ENCODE peak calls at places on chromosomes 1 and 21, in six cellular contexts. H, S, N, C, O and W are unnamed samples. For H3K4me1, the result is how much of the 10 kb centered on the place peaks cover.

GRCh38 chr1:25562101-25562927 is 18.9 kb downstream of the LDLRAP1 start:
- DNase-seq in H (no peak), S (no peak), N (no peak), C (no peak), O (peak), W (no peak)

GRCh38 chr1:179021873-179022272 is 3.8 kb upstream of the FAM20B start:
- DNase-seq in H (peak), S (no peak), N (no peak), C (no peak), O (no peak), W (no peak)

GRCh38 chr21:29465528-29465927 is 166.8 kb downstream of the BACH1 start:
- DNase-seq in H (peak), S (no peak), N (no peak), C (no peak), O (no peak), W (no peak)

GRCh38 chr1:211616231-211617031 is 37.5 kb upstream of the SLC30A1 start:
- DNase-seq in H (no peak), S (no peak), N (no peak), C (no peak), O (no peak), W (no peak)

GRCh38 chr1:167344112-167344511 is 123.4 kb downstream of the POU2F1 start:
- DNase-seq in H (no peak), S (no peak), N (no peak), C (no peak), O (no peak), W (no peak)

GRCh38 chr21:45562965-45563364 is 20.7 kb upstream of the SLC19A1 start:
- DNase-seq in H (no peak), S (no peak), N (no peak), C (no peak), O (no peak), W (no peak)

GRCh38 chr1:111399792-111400610 is 27.5 kb downstream of the OVGP1 start:
- DNase-seq in H (peak), S (peak), N (peak), C (peak), O (peak), W (peak)

GRCh38 chr1:179779645-179780272 is 36.7 kb downstream of the FAM163A start:
- DNase-seq in H (no peak), S (no peak), N (no peak), C (no peak), O (no peak), W (peak)

GRCh38 chr21:16536661-16537359 is 807.0 kb downstream of the USP25 start:
- DNase-seq in H (no peak), S (no peak), N (no peak), C (no peak), O (no peak), W (peak)

GRCh38 chr21:40717008-40717407 is 129.9 kb downstream of the DSCAM start:
- DNase-seq in H (no peak), S (no peak), N (peak), C (no peak), O (no peak), W (no peak)

GRCh38 chr1:6485937-6486250 is 5.6 kb downstream of the PLEKHG5 start:
- DNase-seq in H (no peak), S (no peak), N (peak), C (no peak), O (no peak), W (no peak)

GRCh38 chr1:110600716-110601115 is 5.4 kb downstream of the KCNA2 start:
- DNase-seq in H (no peak), S (no peak), N (no peak), C (no peak), O (no peak), W (no peak)

GRCh38 chr1:233240839-233241682 is 54.5 kb downstream of the PCNX2 start:
- DNase-seq in H (peak), S (peak), N (peak), C (peak), O (no peak), W (peak)

GRCh38 chr1:24513691-24514090 is 11.1 kb downstream of the RCAN3 start:
- DNase-seq in H (no peak), S (no peak), N (no peak), C (no peak), O (no peak), W (no peak)

GRCh38 chr1:52400131-52400530 is 4.1 kb downstream of the ORC1 start:
- DNase-seq in H (no peak), S (no peak), N (no peak), C (no peak), O (no peak), W (peak)

GRCh38 chr21:35027558-35028450 is 21.3 kb downstream of the RUNX1 start:
- DNase-seq in H (no peak), S (no peak), N (no peak), C (peak), O (peak), W (no peak)

GRCh38 chr1:9101510-9102146 is 27.3 kb downstream of the GPR157 start:
- DNase-seq in H (peak), S (peak), N (peak), C (peak), O (peak), W (peak)

GRCh38 chr21:35861656-35862055 is 198.7 kb downstream of the SETD4 start:
- DNase-seq in H (no peak), S (no peak), N (peak), C (no peak), O (no peak), W (peak)

GRCh38 chr1:4796999-4797375 is 142.6 kb downstream of the AJAP1 start:
- DNase-seq in H (no peak), S (no peak), N (no peak), C (no peak), O (peak), W (no peak)

GRCh38 chr1:173202430-173203145 is 4.5 kb downstream of the TNFSF4 start:
- DNase-seq in H (peak), S (peak), N (peak), C (peak), O (peak), W (peak)

GRCh38 chr1:116764906-116765862 is 11.0 kb downstream of the CD2 start:
- DNase-seq in H (no peak), S (no peak), N (no peak), C (no peak), O (no peak), W (no peak)

GRCh38 chr1:154972517-154973343 is 1.8 kb upstream of the CKS1B start:
- DNase-seq in H (no peak), S (peak), N (peak), C (peak), O (no peak), W (peak)
- H3K4me1 ChIP-seq in H (half or more), S (under half), N (under half), C (under half), O (under half), W (half or more)

GRCh38 chr1:201048521-201048920 is 25.0 kb upstream of the KIF21B start:
- DNase-seq in H (no peak), S (no peak), N (no peak), C (no peak), O (no peak), W (no peak)
- TF ChIP-seq EZH2phosphoT487 in H (no peak), S (no peak), N (no peak), C (no peak), O (no peak), W (no peak)

DNA sequence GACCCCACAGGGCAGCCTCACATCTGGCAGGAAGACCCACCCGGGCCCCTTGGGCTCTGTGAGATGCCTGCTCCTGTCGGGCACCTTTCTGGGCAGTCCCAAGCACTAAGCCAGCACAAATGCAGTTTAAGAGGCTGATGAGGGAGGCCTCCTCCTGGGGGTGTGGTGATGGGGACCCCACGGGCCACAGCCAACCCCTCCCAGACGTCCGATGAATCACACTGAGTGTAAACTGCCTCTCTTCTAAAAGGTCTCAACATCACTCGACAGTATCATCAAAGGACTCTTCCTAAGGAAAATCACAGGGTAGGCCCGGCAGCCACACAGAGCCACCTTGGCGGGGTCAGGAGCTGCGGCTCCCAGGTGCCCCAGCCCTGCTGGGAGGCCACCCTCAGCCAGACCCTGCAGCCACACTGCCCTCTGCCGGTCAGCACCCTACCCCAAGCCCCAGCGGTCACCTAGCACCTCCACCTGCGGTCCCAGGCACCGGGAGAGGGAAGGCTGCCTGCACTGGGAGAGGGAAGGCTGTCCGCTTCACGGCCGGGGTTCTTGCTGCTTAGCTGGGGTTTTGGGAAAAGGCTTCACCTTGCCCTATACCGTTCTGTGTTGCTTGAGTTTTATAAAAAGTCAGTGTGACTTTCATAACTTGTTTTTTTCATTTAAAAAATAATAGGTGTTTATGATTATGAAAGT is 3.8 kb upstream of the PRKCZ start:
- DNase-seq in H (peak), S (peak), N (peak), C (peak), O (peak), W (peak)
- TF ChIP-seq CTCF in H (peak), S (peak), N (peak), C (peak), O (peak), W (peak)

GRCh38 chr1:201703646-201704438 is 125.1 kb upstream of the IPO9 start:
- DNase-seq in H (peak), S (peak), N (peak), C (peak), O (peak), W (peak)
- H3K4me1 ChIP-seq in H (under half), S (under half), N (under half), C (under half), O (under half), W (under half)

DNA sequence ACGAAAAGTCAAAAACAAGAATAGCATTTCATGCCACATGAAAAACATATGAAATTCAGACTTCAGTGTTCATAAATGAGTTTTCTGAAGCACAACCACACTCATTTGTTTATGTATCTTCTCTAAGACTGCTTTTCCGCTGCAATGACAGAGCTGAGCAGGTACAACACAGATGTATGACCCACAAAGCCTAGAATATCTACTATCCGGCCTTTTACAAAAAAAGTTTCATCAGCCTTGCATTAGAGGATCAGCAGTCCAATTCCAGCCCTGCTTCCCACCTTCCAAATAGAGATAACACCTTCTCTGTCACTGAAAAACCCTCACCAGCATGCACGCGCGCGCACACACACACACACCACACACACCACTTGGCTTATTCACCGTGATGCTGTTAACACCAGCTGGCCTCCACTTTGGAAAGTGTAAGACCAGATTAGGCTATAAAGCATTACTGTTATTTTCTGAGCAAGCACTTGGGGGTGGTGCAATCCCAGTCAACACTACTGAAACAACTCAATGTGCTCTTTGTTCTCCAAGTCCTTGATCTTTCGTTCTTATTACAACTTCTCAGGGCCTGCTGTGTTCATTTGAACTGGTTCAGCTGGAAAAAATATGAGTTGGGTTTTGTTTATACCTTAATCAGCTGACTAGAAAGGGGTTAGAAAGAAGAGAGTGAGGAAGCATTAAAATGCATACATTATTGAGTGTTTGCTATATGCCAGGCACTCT is 90.0 kb downstream of the GLUL start:
- DNase-seq in H (no peak), S (peak), N (peak), C (peak), O (no peak), W (no peak)
- TF ChIP-seq EZH2phosphoT487 in H (no peak), S (no peak), N (no peak), C (no peak), O (no peak), W (no peak)

DNA sequence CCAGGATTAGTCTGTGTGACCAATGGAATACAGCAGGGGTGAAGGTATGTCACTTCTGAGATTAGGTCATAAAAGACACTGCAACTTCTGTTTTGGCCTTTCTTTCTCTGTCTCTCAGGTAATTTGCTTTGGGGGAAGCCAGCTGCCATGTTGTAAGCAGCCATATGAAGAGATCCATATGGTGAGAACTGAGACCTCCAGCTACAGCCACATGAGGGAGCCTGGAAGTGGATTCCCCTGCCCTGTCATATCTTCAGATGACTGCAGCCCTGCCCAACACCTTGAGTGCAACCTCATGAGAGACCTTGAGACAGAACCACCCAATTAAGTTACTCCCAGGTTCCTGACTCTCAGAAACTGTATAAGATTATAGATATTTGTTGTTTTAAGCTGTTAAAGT is 70.1 kb upstream of the ESRRG start:
- DNase-seq in H (no peak), S (peak), N (peak), C (peak), O (no peak), W (peak)
- TF ChIP-seq CTCF in H (peak), S (peak), N (no peak), C (peak), O (no peak), W (peak)